ENCODE peak calls at places on chromosomes 6 and 20, in eight cellular contexts. V is effector CD8-positive, alpha-beta T cell; K is left ventricle myocardium inferior; H is lung; R is GM13977; O is GM04503; S is anterior cingulate cortex; N is neural progenitor cell. A is an unnamed sample.

GRCh38 chr20:41006126-41006935 is 22.3 kb upstream of the TOP1 start:
- DNase-seq in N (no peak), R (no peak), V (no peak), S (no peak), H (no peak), O (no peak), K (no peak), A (no peak)

GRCh38 chr6:45666844-45667243 is 289.1 kb upstream of the SUPT3H start:
- DNase-seq in H (no peak), O (no peak), R (no peak), K (no peak), S (no peak), N (no peak), V (no peak), A (no peak)

GRCh38 chr6:26329763-26330511 is 35.1 kb upstream of the BTN3A2 start:
- DNase-seq in O (no peak), R (no peak), N (peak; percentile 75), K (no peak), H (no peak), S (no peak), V (peak; percentile 36), A (peak; percentile 54)

GRCh38 chr6:4134841-4135664 is at the start of gene ECI2:
- DNase-seq in S (no peak), R (peak; percentile 60), H (peak; percentile 75), V (peak; percentile 40), K (peak; percentile 78), N (peak; percentile 92), O (no peak), A (peak; percentile 71)

GRCh38 chr20:14600527-14600926 is 263.1 kb upstream of the FLRT3 start:
- DNase-seq in S (no peak), N (no peak), H (no peak), O (no peak), K (no peak), V (no peak), R (no peak), A (no peak)

GRCh38 chr6:135506270-135506997 is 8.9 kb upstream of the AHI1 start:
- DNase-seq in H (no peak), R (peak; percentile 43), K (no peak), V (no peak), S (no peak), N (peak; percentile 37), O (no peak), A (peak; percentile 63)

GRCh38 chr20:17449039-17449438 is 82.1 kb downstream of the BFSP1 start:
- DNase-seq in H (no peak), N (peak; percentile 26), R (no peak), K (no peak), S (no peak), O (no peak), V (no peak), A (no peak)

GRCh38 chr6:15628499-15629131 is 34.2 kb downstream of the DTNBP1 start:
- DNase-seq in N (no peak), S (no peak), K (no peak), H (no peak), V (no peak), R (no peak), O (peak; percentile 49), A (peak; percentile 85)

GRCh38 chr20:44678247-44678646 is 26.7 kb upstream of the ADA start:
- DNase-seq in N (no peak), S (no peak), O (no peak), K (no peak), H (no peak), R (no peak), V (no peak), A (no peak)

GRCh38 chr6:135251964-135252429 is 70.9 kb downstream of the MYB start:
- DNase-seq in N (peak; percentile 37), O (peak; percentile 13), S (no peak), K (no peak), R (no peak), H (no peak), V (no peak), A (no peak)

GRCh38 chr20:11274137-11274536 is 600.3 kb upstream of the JAG1 start:
- DNase-seq in S (peak; percentile 6), K (no peak), V (no peak), O (peak; percentile 34), R (peak; percentile 51), H (no peak), N (peak; percentile 84), A (peak; percentile 67)

GRCh38 chr6:79441222-79441621 is 96.0 kb downstream of the LCA5 start:
- DNase-seq in N (no peak), K (no peak), H (no peak), R (no peak), O (no peak), S (no peak), V (no peak), A (no peak)

GRCh38 chr6:23735151-23735550 is 390.9 kb upstream of the NRSN1 start:
- DNase-seq in S (no peak), O (no peak), H (no peak), K (no peak), R (no peak), N (no peak), V (no peak), A (no peak)

GRCh38 chr20:36856691-36857635 is 19.0 kb upstream of the TLDC2 start:
- DNase-seq in N (no peak), O (no peak), K (no peak), H (no peak), V (no peak), R (no peak), S (no peak), A (peak; percentile 51)

GRCh38 chr6:35090734-35091133 is 50.4 kb downstream of the TCP11 start:
- DNase-seq in S (no peak), R (no peak), V (no peak), K (no peak), O (no peak), N (no peak), H (no peak), A (no peak)

GRCh38 chr6:26550250-26550993 is 12.3 kb downstream of the HMGN4 start:
- DNase-seq in V (peak; percentile 39), H (no peak), N (peak; percentile 90), R (peak; percentile 60), S (no peak), O (no peak), K (peak; percentile 56), A (no peak)

GRCh38 chr20:51315390-51315789 is 227.1 kb downstream of the NFATC2 start:
- DNase-seq in O (no peak), S (no peak), K (no peak), R (no peak), H (no peak), V (no peak), N (no peak), A (no peak)

GRCh38 chr20:2387180-2387577 is 6.5 kb downstream of the TGM6 start:
- DNase-seq in S (no peak), V (no peak), R (peak; percentile 65), O (no peak), N (peak; percentile 69), K (no peak), H (no peak), A (peak; percentile 14)

GRCh38 chr6:34063641-34064040 is 82.2 kb downstream of the GRM4 start:
- DNase-seq in V (no peak), O (no peak), K (no peak), H (no peak), R (no peak), S (no peak), N (no peak), A (no peak)

GRCh38 chr6:946546-946945 is 253.6 kb upstream of the EXOC2 start:
- DNase-seq in V (no peak), H (no peak), S (no peak), O (peak; percentile 16), R (no peak), N (no peak), K (no peak), A (no peak)

GRCh38 chr20:58088625-58089024 is 139.8 kb downstream of the ANKRD60 start:
- DNase-seq in R (no peak), S (no peak), V (no peak), H (no peak), K (no peak), O (no peak), N (no peak), A (no peak)

A was measured in LHCN-M2.